ENCODE peak calls at places on chromosomes 5 and 9, in ten cellular contexts. One of them, this sample, is unnamed. For H3K4me1, the result is how much of the 10 kb centered on the place peaks cover.

GRCh38 chr9:75687359-75687953 is 203.0 kb upstream of the PCSK5 start:
- DNase-seq in ovary: no peak
- DNase-seq in IMR-90: no peak
- DNase-seq in right lobe of liver: no peak
- DNase-seq in upper lobe of left lung: no peak
- DNase-seq in suprapubic skin: no peak
- DNase-seq in body of pancreas: no peak
- DNase-seq in Peyer's patch: no peak
- DNase-seq in transverse colon: no peak
- DNase-seq in heart left ventricle: no peak
- DNase-seq in this sample: no peak

GRCh38 chr9:109311731-109312130 is 9.1 kb downstream of the EPB41L4B start:
- DNase-seq in heart left ventricle: no peak
- DNase-seq in right lobe of liver: no peak
- DNase-seq in ovary: no peak
- DNase-seq in Peyer's patch: no peak
- DNase-seq in body of pancreas: no peak
- DNase-seq in transverse colon: no peak
- DNase-seq in IMR-90: no peak
- DNase-seq in upper lobe of left lung: no peak
- DNase-seq in suprapubic skin: no peak
- DNase-seq in this sample: no peak

GRCh38 chr5:54703091-54703490 is 185.5 kb downstream of the SNX18 start:
- DNase-seq in Peyer's patch: no peak
- DNase-seq in IMR-90: peak
- DNase-seq in heart left ventricle: no peak
- DNase-seq in transverse colon: no peak
- DNase-seq in upper lobe of left lung: no peak
- DNase-seq in body of pancreas: peak
- DNase-seq in ovary: peak
- DNase-seq in suprapubic skin: peak
- DNase-seq in right lobe of liver: no peak
- DNase-seq in this sample: no peak

GRCh38 chr5:158514353-158514960 is 585.3 kb downstream of the EBF1 start:
- DNase-seq in body of pancreas: no peak
- DNase-seq in heart left ventricle: no peak
- DNase-seq in right lobe of liver: no peak
- DNase-seq in suprapubic skin: no peak
- DNase-seq in IMR-90: peak
- DNase-seq in ovary: no peak
- DNase-seq in transverse colon: no peak
- DNase-seq in Peyer's patch: no peak
- DNase-seq in upper lobe of left lung: no peak
- DNase-seq in this sample: no peak

GRCh38 chr9:116453785-116454184 is 233.3 kb upstream of the TRIM32 start:
- DNase-seq in Peyer's patch: no peak
- DNase-seq in body of pancreas: no peak
- DNase-seq in right lobe of liver: peak
- DNase-seq in suprapubic skin: no peak
- DNase-seq in ovary: no peak
- DNase-seq in IMR-90: no peak
- DNase-seq in heart left ventricle: no peak
- DNase-seq in transverse colon: no peak
- DNase-seq in upper lobe of left lung: no peak
- DNase-seq in this sample: no peak

GRCh38 chr5:143985832-143986485 is 174.0 kb downstream of the HMHB1 start:
- DNase-seq in upper lobe of left lung: no peak
- DNase-seq in suprapubic skin: no peak
- DNase-seq in right lobe of liver: no peak
- DNase-seq in IMR-90: peak
- DNase-seq in body of pancreas: no peak
- DNase-seq in transverse colon: peak
- DNase-seq in heart left ventricle: no peak
- DNase-seq in ovary: no peak
- DNase-seq in Peyer's patch: no peak
- DNase-seq in this sample: no peak

GRCh38 chr9:15741015-15741414 is 188.2 kb downstream of the CCDC171 start:
- DNase-seq in heart left ventricle: no peak
- DNase-seq in transverse colon: no peak
- DNase-seq in body of pancreas: no peak
- DNase-seq in right lobe of liver: no peak
- DNase-seq in Peyer's patch: no peak
- DNase-seq in upper lobe of left lung: no peak
- DNase-seq in ovary: no peak
- DNase-seq in IMR-90: no peak
- DNase-seq in suprapubic skin: no peak
- DNase-seq in this sample: no peak

GRCh38 chr5:34924462-34924765 is 4.9 kb upstream of the DNAJC21 start:
- DNase-seq in suprapubic skin: no peak
- DNase-seq in IMR-90: no peak
- DNase-seq in right lobe of liver: no peak
- DNase-seq in Peyer's patch: no peak
- DNase-seq in heart left ventricle: no peak
- DNase-seq in upper lobe of left lung: no peak
- DNase-seq in body of pancreas: no peak
- DNase-seq in transverse colon: no peak
- DNase-seq in ovary: no peak
- DNase-seq in this sample: no peak

GRCh38 chr5:157652377-157652692 is at the start of gene SOX30:
- DNase-seq in IMR-90: no peak
- DNase-seq in ovary: no peak
- DNase-seq in transverse colon: no peak
- DNase-seq in Peyer's patch: no peak
- DNase-seq in body of pancreas: no peak
- DNase-seq in suprapubic skin: no peak
- DNase-seq in right lobe of liver: no peak
- DNase-seq in heart left ventricle: no peak
- DNase-seq in upper lobe of left lung: peak
- DNase-seq in this sample: no peak

GRCh38 chr9:419571-420156 is 205.0 kb downstream of the DOCK8 start:
- DNase-seq in Peyer's patch: no peak
- DNase-seq in heart left ventricle: no peak
- DNase-seq in upper lobe of left lung: no peak
- DNase-seq in right lobe of liver: no peak
- DNase-seq in body of pancreas: no peak
- DNase-seq in suprapubic skin: no peak
- DNase-seq in IMR-90: no peak
- DNase-seq in transverse colon: no peak
- DNase-seq in ovary: no peak
- DNase-seq in this sample: no peak

GRCh38 chr5:103624035-103624461 is 61.5 kb upstream of the NUDT12 start:
- DNase-seq in right lobe of liver: no peak
- DNase-seq in transverse colon: no peak
- DNase-seq in upper lobe of left lung: no peak
- DNase-seq in Peyer's patch: no peak
- DNase-seq in heart left ventricle: no peak
- DNase-seq in ovary: no peak
- DNase-seq in body of pancreas: no peak
- DNase-seq in IMR-90: peak
- DNase-seq in suprapubic skin: no peak
- DNase-seq in this sample: no peak

GRCh38 chr9:69637801-69638200 is 34.4 kb downstream of the APBA1 start:
- DNase-seq in right lobe of liver: no peak
- DNase-seq in IMR-90: peak
- DNase-seq in heart left ventricle: no peak
- DNase-seq in suprapubic skin: no peak
- DNase-seq in body of pancreas: no peak
- DNase-seq in upper lobe of left lung: no peak
- DNase-seq in Peyer's patch: no peak
- DNase-seq in transverse colon: no peak
- DNase-seq in ovary: no peak
- DNase-seq in this sample: no peak

GRCh38 chr9:111759762-111760639 is 34.7 kb downstream of the SHOC1 start:
- DNase-seq in transverse colon: peak
- DNase-seq in upper lobe of left lung: no peak
- DNase-seq in right lobe of liver: peak
- DNase-seq in ovary: no peak
- DNase-seq in IMR-90: peak
- DNase-seq in heart left ventricle: peak
- DNase-seq in body of pancreas: peak
- DNase-seq in Peyer's patch: peak
- DNase-seq in suprapubic skin: no peak
- DNase-seq in this sample: no peak

GRCh38 chr9:7342721-7343120 is 456.9 kb downstream of the DMAC1 start:
- DNase-seq in right lobe of liver: no peak
- DNase-seq in suprapubic skin: no peak
- DNase-seq in body of pancreas: no peak
- DNase-seq in heart left ventricle: no peak
- DNase-seq in IMR-90: no peak
- DNase-seq in transverse colon: no peak
- DNase-seq in ovary: no peak
- DNase-seq in upper lobe of left lung: no peak
- DNase-seq in Peyer's patch: no peak
- DNase-seq in this sample: no peak

GRCh38 chr9:14203366-14204056 is 110.4 kb downstream of the NFIB start:
- DNase-seq in upper lobe of left lung: peak
- DNase-seq in Peyer's patch: peak
- DNase-seq in suprapubic skin: no peak
- DNase-seq in body of pancreas: peak
- DNase-seq in transverse colon: peak
- DNase-seq in ovary: peak
- DNase-seq in right lobe of liver: peak
- DNase-seq in IMR-90: no peak
- DNase-seq in heart left ventricle: peak
- DNase-seq in this sample: peak

GRCh38 chr9:37293664-37294524 is 128.6 kb upstream of the GRHPR start:
- DNase-seq in body of pancreas: no peak
- DNase-seq in Peyer's patch: no peak
- DNase-seq in IMR-90: peak
- DNase-seq in upper lobe of left lung: no peak
- DNase-seq in right lobe of liver: no peak
- DNase-seq in heart left ventricle: no peak
- DNase-seq in ovary: no peak
- DNase-seq in transverse colon: no peak
- DNase-seq in suprapubic skin: no peak
- DNase-seq in this sample: no peak

GRCh38 chr5:80937591-80937990 is 22.6 kb upstream of the RASGRF2 start:
- DNase-seq in upper lobe of left lung: no peak
- DNase-seq in ovary: no peak
- DNase-seq in right lobe of liver: no peak
- DNase-seq in IMR-90: peak
- DNase-seq in body of pancreas: no peak
- DNase-seq in transverse colon: no peak
- DNase-seq in suprapubic skin: no peak
- DNase-seq in heart left ventricle: no peak
- DNase-seq in Peyer's patch: no peak
- DNase-seq in this sample: no peak

GRCh38 chr5:93602261-93603149 is 19.5 kb downstream of the NR2F1 start:
- DNase-seq in IMR-90: peak
- DNase-seq in right lobe of liver: no peak
- DNase-seq in Peyer's patch: no peak
- DNase-seq in body of pancreas: no peak
- DNase-seq in ovary: no peak
- DNase-seq in heart left ventricle: no peak
- DNase-seq in transverse colon: no peak
- DNase-seq in suprapubic skin: no peak
- DNase-seq in upper lobe of left lung: peak
- DNase-seq in this sample: no peak

GRCh38 chr9:94084314-94084713 is at the start of gene PTPDC1:
- DNase-seq in IMR-90: peak
- DNase-seq in right lobe of liver: no peak
- DNase-seq in suprapubic skin: no peak
- DNase-seq in body of pancreas: no peak
- DNase-seq in transverse colon: no peak
- DNase-seq in Peyer's patch: no peak
- DNase-seq in heart left ventricle: no peak
- DNase-seq in ovary: no peak
- DNase-seq in upper lobe of left lung: peak
- DNase-seq in this sample: no peak

GRCh38 chr5:125046838-125047237 is 300.4 kb upstream of the ZNF608 start:
- DNase-seq in heart left ventricle: no peak
- DNase-seq in right lobe of liver: no peak
- DNase-seq in upper lobe of left lung: no peak
- DNase-seq in Peyer's patch: no peak
- DNase-seq in suprapubic skin: no peak
- DNase-seq in body of pancreas: no peak
- DNase-seq in IMR-90: no peak
- DNase-seq in transverse colon: no peak
- DNase-seq in ovary: no peak
- DNase-seq in this sample: no peak
- H3K4me1 ChIP-seq in heart left ventricle: under half
- H3K4me1 ChIP-seq in right lobe of liver: under half
- H3K4me1 ChIP-seq in upper lobe of left lung: under half
- H3K4me1 ChIP-seq in Peyer's patch: under half
- H3K4me1 ChIP-seq in suprapubic skin: under half
- H3K4me1 ChIP-seq in body of pancreas: under half
- H3K4me1 ChIP-seq in IMR-90: under half
- H3K4me1 ChIP-seq in transverse colon: under half
- H3K4me1 ChIP-seq in ovary: under half
- H3K4me1 ChIP-seq in this sample: under half

GRCh38 chr9:132996526-132996925 is 18.0 kb downstream of the GFI1B start:
- DNase-seq in body of pancreas: no peak
- DNase-seq in ovary: no peak
- DNase-seq in suprapubic skin: no peak
- DNase-seq in upper lobe of left lung: peak
- DNase-seq in heart left ventricle: no peak
- DNase-seq in IMR-90: no peak
- DNase-seq in Peyer's patch: no peak
- DNase-seq in right lobe of liver: no peak
- DNase-seq in transverse colon: no peak
- DNase-seq in this sample: no peak
- TF ChIP-seq POLR2A in body of pancreas: no peak
- TF ChIP-seq POLR2A in ovary: no peak
- TF ChIP-seq POLR2A in suprapubic skin: no peak
- TF ChIP-seq POLR2A in upper lobe of left lung: no peak
- TF ChIP-seq POLR2A in heart left ventricle: no peak
- TF ChIP-seq POLR2A in IMR-90: no peak
- TF ChIP-seq POLR2A in Peyer's patch: no peak
- TF ChIP-seq POLR2A in right lobe of liver: no peak
- TF ChIP-seq POLR2A in transverse colon: no peak
- TF ChIP-seq POLR2A in this sample: no peak

GRCh38 chr5:167852515-167852914 is 438.9 kb upstream of the WWC1 start:
- DNase-seq in right lobe of liver: no peak
- DNase-seq in ovary: no peak
- DNase-seq in suprapubic skin: no peak
- DNase-seq in heart left ventricle: no peak
- DNase-seq in IMR-90: no peak
- DNase-seq in Peyer's patch: no peak
- DNase-seq in body of pancreas: no peak
- DNase-seq in upper lobe of left lung: no peak
- DNase-seq in transverse colon: no peak
- DNase-seq in this sample: no peak
- H3K4me1 ChIP-seq in right lobe of liver: under half
- H3K4me1 ChIP-seq in ovary: under half
- H3K4me1 ChIP-seq in suprapubic skin: under half
- H3K4me1 ChIP-seq in heart left ventricle: under half
- H3K4me1 ChIP-seq in IMR-90: under half
- H3K4me1 ChIP-seq in Peyer's patch: under half
- H3K4me1 ChIP-seq in body of pancreas: under half
- H3K4me1 ChIP-seq in upper lobe of left lung: under half
- H3K4me1 ChIP-seq in transverse colon: under half
- H3K4me1 ChIP-seq in this sample: under half

DNA sequence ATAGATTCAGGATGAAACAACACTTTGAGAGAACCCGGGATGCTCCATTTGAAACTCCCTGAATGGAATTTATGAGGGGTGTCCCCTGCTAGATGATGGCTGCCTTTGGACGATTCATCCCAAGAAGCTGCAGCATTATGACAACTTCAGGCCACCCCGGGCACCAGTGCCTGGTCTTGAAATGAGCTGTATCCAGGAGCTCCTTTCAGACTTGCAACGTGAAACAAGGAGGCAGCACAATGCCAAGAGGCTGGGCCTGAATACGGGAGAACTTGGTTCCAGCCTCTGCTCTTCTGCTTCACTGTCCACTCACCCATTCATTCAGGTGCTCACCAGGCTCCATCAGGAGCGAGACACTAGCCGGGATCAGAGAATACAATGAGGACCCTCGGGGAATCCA is 78.3 kb downstream of the STK10 start:
- DNase-seq in IMR-90: no peak
- DNase-seq in heart left ventricle: no peak
- DNase-seq in right lobe of liver: no peak
- DNase-seq in Peyer's patch: no peak
- DNase-seq in upper lobe of left lung: no peak
- DNase-seq in ovary: no peak
- DNase-seq in body of pancreas: no peak
- DNase-seq in transverse colon: no peak
- DNase-seq in suprapubic skin: no peak
- DNase-seq in this sample: no peak
- TF ChIP-seq POLR2A in IMR-90: no peak
- TF ChIP-seq POLR2A in heart left ventricle: no peak
- TF ChIP-seq POLR2A in right lobe of liver: no peak
- TF ChIP-seq POLR2A in Peyer's patch: no peak
- TF ChIP-seq POLR2A in upper lobe of left lung: no peak
- TF ChIP-seq POLR2A in ovary: no peak
- TF ChIP-seq POLR2A in body of pancreas: no peak
- TF ChIP-seq POLR2A in transverse colon: no peak
- TF ChIP-seq POLR2A in suprapubic skin: no peak
- TF ChIP-seq POLR2A in this sample: no peak

This sample was measured in breast epithelium.